ENCODE peak calls at places on chromosome 13, in eight cellular contexts. S is fibroblast of pulmonary artery, W is dorsolateral prefrontal cortex, T is left lung, M is fibroblast of mammary gland, E is endothelial cell, I is AG09309, R is foreskin keratinocyte. U is an unnamed sample.

GRCh38 chr13:111117289-111117688 is 2.2 kb downstream of the ARHGEF7 start:
- DNase-seq in I (no peak), E (no peak), S (no peak), M (peak), W (no peak), R (no peak), T (no peak), U (no peak)

GRCh38 chr13:74103970-74104555 is 30.1 kb downstream of the KLF12 start:
- DNase-seq in R (no peak), S (peak), M (no peak), T (no peak), W (no peak), E (no peak), I (no peak), U (no peak)

GRCh38 chr13:95355491-95355890 is 54.2 kb upstream of the ABCC4 start:
- DNase-seq in W (no peak), I (peak), S (peak), T (no peak), R (peak), E (no peak), M (peak), U (no peak)

GRCh38 chr13:74570834-74571233 is 436.6 kb upstream of the KLF12 start:
- DNase-seq in R (peak), I (peak), M (peak), S (peak), W (no peak), E (no peak), T (no peak), U (no peak)

GRCh38 chr13:105655046-105655445 is 880.4 kb downstream of the EFNB2 start:
- DNase-seq in W (no peak), T (no peak), E (no peak), I (peak), S (peak), R (peak), M (peak), U (no peak)

GRCh38 chr13:30898721-30899188 is 7.3 kb upstream of the MEDAG start:
- DNase-seq in E (peak), T (no peak), I (peak), R (peak), S (peak), W (no peak), M (peak), U (no peak)

GRCh38 chr13:36783883-36784282 is 35.1 kb upstream of the RFXAP start:
- DNase-seq in M (no peak), S (no peak), W (no peak), T (no peak), R (no peak), I (no peak), E (no peak), U (no peak)

GRCh38 chr13:27171830-27172494 is 351 bp upstream of the USP12 start:
- DNase-seq in R (peak), S (peak), T (peak), W (peak), E (peak), M (peak), I (peak), U (peak)

GRCh38 chr13:89212186-89212585 is 1541.0 kb downstream of the SLITRK5 start:
- DNase-seq in T (no peak), M (no peak), I (no peak), S (no peak), R (no peak), E (no peak), W (no peak), U (no peak)

GRCh38 chr13:109227344-109227940 is 558.9 kb downstream of the IRS2 start:
- DNase-seq in I (no peak), E (no peak), W (no peak), T (no peak), M (no peak), S (no peak), R (no peak), U (no peak)

GRCh38 chr13:32159147-32159869 is 127.7 kb downstream of the FRY start:
- DNase-seq in T (no peak), W (no peak), I (no peak), M (no peak), S (no peak), E (no peak), R (no peak), U (no peak)

GRCh38 chr13:27028683-27029480 is 142.7 kb downstream of the USP12 start:
- DNase-seq in I (no peak), T (no peak), E (no peak), W (no peak), M (no peak), R (no peak), S (no peak), U (no peak)

GRCh38 chr13:110409581-110409992 is 102.5 kb downstream of the COL4A2 start:
- DNase-seq in W (no peak), S (peak), R (peak), M (peak), E (no peak), T (no peak), I (no peak), U (no peak)

GRCh38 chr13:26560456-26560855 is 3.0 kb downstream of the WASF3 start:
- DNase-seq in T (no peak), S (no peak), W (no peak), M (no peak), I (no peak), R (no peak), E (no peak), U (no peak)

GRCh38 chr13:95073826-95074345 is 227.4 kb downstream of the ABCC4 start:
- DNase-seq in I (no peak), W (no peak), E (no peak), T (no peak), R (no peak), S (peak), M (no peak), U (no peak)

GRCh38 chr13:107203146-107203847 is 635.4 kb upstream of the ARGLU1 start:
- DNase-seq in W (no peak), I (no peak), E (peak), T (peak), S (peak), M (peak), R (no peak), U (no peak)

GRCh38 chr13:74278901-74279300 is 144.7 kb upstream of the KLF12 start:
- DNase-seq in M (no peak), E (no peak), R (peak), T (no peak), S (no peak), I (no peak), W (no peak), U (no peak)

GRCh38 chr13:99172951-99173350 is 27.7 kb upstream of the UBAC2 start:
- DNase-seq in I (no peak), S (no peak), W (no peak), M (no peak), E (no peak), T (no peak), R (no peak), U (no peak)

GRCh38 chr13:99421758-99422555 is 79.3 kb upstream of the TM9SF2 start:
- DNase-seq in S (no peak), T (peak), E (no peak), R (no peak), M (no peak), I (no peak), W (no peak), U (no peak)

GRCh38 chr13:48626077-48626449 is 27.7 kb upstream of the CYSLTR2 start:
- DNase-seq in T (no peak), W (no peak), S (peak), I (no peak), R (no peak), E (no peak), M (peak), U (no peak)

GRCh38 chr13:73385848-73386247 is 327.0 kb downstream of the KLF5 start:
- DNase-seq in S (no peak), W (no peak), R (no peak), T (no peak), M (no peak), E (no peak), I (no peak), U (no peak)

GRCh38 chr13:105918842-105919741 is 616.4 kb downstream of the EFNB2 start:
- DNase-seq in W (no peak), T (no peak), I (no peak), E (no peak), R (peak), S (peak), M (peak), U (peak)

GRCh38 chr13:34172048-34172447 is 354.1 kb downstream of the RFC3 start:
- DNase-seq in S (no peak), W (no peak), T (no peak), M (peak), I (no peak), E (no peak), R (peak), U (no peak)

GRCh38 chr13:30755678-30756077 is 20.3 kb downstream of the ALOX5AP start:
- DNase-seq in S (no peak), T (no peak), E (no peak), I (no peak), R (no peak), W (no peak), M (no peak), U (no peak)

GRCh38 chr13:63307239-63307638 is 1891.6 kb upstream of the PCDH20 start:
- DNase-seq in M (no peak), R (peak), W (no peak), T (no peak), E (no peak), S (no peak), I (no peak), U (no peak)

GRCh38 chr13:30125422-30126073 is 181.8 kb downstream of the KATNAL1 start:
- DNase-seq in S (peak), T (no peak), E (no peak), R (peak), I (peak), M (peak), W (no peak), U (peak)

GRCh38 chr13:111518161-111518791 is 197.8 kb downstream of the TEX29 start:
- DNase-seq in E (no peak), M (no peak), S (no peak), T (peak), R (no peak), W (no peak), I (no peak), U (no peak)

GRCh38 chr13:57557979-57558529 is 73.5 kb upstream of the PCDH17 start:
- DNase-seq in M (no peak), I (no peak), E (no peak), R (no peak), T (no peak), S (peak), W (no peak), U (no peak)

GRCh38 chr13:111531505-111531904 is 211.1 kb downstream of the TEX29 start:
- DNase-seq in I (no peak), W (peak), E (no peak), R (no peak), S (peak), T (no peak), M (peak), U (no peak)

GRCh38 chr13:36082396-36082795 is 48.8 kb downstream of the DCLK1 start:
- DNase-seq in R (no peak), E (no peak), S (no peak), I (no peak), T (no peak), W (no peak), M (peak), U (no peak)

GRCh38 chr13:31638577-31638976 is 100.7 kb upstream of the RXFP2 start:
- DNase-seq in R (no peak), T (no peak), I (peak), M (peak), S (peak), W (no peak), E (no peak), U (no peak)

GRCh38 chr13:113144255-113144629 is 14.2 kb upstream of the PROZ start:
- DNase-seq in R (no peak), T (no peak), I (no peak), M (no peak), E (no peak), S (no peak), W (no peak), U (no peak)

GRCh38 chr13:50353651-50354415 is 338.6 kb downstream of the KCNRG start:
- DNase-seq in E (no peak), W (no peak), I (no peak), T (no peak), M (peak), R (peak), S (peak), U (no peak)

GRCh38 chr13:32113564-32113963 is 82.0 kb downstream of the FRY start:
- DNase-seq in I (no peak), T (no peak), R (no peak), W (no peak), E (no peak), M (no peak), S (no peak), U (no peak)

DNA sequence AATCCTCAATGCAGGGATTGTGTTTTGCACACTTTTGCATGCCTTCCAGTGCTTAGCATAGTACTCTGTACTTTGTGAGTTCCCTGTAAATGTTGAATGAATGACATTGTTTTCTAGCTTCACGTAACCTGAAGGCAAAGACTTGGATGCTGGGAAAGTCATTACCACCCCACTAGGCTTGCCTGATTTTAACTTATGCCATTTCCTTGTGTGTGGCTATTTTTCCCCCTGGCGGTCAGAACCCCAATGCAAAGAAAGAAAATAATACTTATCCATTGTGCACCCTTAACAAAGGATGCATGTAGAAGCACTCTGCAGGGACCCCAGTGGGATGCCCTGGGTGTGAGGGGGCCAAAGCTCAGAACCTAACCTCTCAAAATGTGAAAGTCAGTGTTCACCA is 1.2 kb upstream of the ENOX1 start:
- DNase-seq in I (no peak), T (no peak), W (peak), M (peak), R (peak), E (peak), S (peak), U (no peak)
- TF ChIP-seq CTCF in I (peak), T (no peak), W (peak), M (peak), R (peak), E (peak), S (peak), U (peak)

DNA sequence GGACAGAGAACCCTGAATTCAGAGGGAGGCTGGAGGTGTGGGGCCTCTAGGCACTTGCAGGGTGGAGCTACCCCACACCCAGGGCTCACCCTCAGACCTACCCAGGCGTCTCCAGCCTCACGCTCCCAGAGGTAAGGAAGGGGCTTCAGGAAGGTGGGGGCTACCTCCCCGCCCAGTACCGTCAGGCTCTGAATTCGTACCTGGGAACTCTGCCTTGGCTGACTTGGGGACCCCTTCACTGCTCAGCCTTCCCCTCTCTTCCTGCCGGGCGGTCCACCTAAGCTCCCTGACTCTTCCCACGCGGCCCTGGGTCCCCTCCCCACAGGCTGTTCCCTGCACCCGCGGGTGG is 28.5 kb upstream of the PARP4 start:
- DNase-seq in R (no peak), M (no peak), W (no peak), I (no peak), T (no peak), E (peak), S (no peak), U (no peak)
- TF ChIP-seq CTCF in R (no peak), M (no peak), W (no peak), I (no peak), T (no peak), E (no peak), S (no peak), U (no peak)

DNA sequence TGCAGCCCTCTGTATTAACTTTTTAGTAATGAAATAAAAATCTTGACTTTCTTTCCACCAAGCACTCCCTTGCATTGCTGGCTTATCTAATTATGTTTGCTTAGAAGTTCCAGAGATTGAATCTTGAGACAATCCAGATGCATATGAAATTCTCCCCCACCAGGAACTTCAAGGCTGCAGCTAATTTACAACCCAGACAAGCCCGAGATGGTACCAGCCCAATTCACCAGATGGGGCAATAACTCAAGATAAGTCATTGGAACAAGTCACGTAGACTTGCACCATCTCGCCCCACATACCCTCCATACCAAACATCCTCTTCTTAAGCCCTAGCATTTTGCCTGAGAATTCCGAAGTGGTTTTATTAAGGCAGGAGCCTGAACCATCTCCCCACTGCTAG is 29.0 kb downstream of the UTP14C start:
- DNase-seq in E (no peak), S (no peak), M (no peak), T (no peak), W (no peak), I (no peak), R (peak), U (no peak)
- TF ChIP-seq CTCF in E (no peak), S (no peak), M (no peak), T (no peak), W (no peak), I (no peak), R (peak), U (no peak)

DNA sequence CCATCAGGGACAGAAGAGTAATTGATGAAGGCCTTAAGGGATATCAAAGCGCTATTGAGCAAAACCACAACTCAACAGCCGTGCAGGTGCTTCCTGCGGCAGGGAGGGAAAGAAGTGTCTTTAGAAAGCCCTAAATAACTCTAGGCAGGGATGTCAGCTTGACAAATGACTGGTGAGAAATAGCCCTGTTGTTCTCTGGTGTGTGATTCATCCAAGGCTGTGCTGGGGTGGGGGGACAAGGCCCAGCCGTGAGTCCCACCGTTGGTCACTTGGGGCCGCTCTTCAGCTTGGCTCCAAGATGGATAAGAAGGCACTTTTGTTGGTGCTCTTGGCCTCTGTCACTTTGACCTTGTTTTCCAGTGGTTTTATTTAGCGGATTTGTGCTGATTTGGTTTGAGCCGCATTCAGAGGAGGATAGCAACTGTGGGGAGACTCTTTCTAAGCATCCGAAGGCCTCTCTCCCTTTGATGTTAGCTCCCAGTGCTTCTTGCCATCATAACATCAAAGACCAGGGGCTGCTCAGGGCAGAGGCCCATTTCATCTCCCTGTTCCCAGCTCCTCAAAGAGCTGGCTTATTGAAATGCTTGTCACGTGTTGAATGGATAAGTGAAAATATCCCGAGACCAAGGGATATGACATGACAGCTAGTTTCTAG is 130.3 kb upstream of the SERP2 start:
- DNase-seq in M (peak), R (peak), E (peak), T (no peak), I (no peak), S (peak), W (peak), U (no peak)
- TF ChIP-seq CTCF in M (peak), R (no peak), E (peak), T (peak), I (peak), S (peak), W (peak), U (no peak)

DNA sequence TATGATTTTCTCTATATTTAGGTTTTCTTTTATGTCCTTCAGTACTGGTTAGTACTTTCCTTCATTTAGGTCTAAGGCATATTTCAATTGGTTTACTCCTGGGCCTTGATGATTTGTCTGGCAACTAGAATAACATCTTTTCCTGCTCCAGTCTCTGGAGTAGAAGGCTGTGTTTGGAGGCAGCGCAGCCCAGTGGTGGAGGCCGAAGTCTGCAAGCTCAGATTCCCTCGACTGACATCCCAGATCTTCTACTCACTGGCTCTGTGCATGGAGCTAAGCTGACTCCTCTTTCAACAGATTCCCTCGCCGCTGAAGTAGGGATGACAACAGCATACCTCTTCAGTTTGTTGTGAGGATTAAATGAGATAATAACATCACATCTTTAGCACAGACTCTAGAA is 141.0 kb downstream of the RAP2A start:
- DNase-seq in T (no peak), S (peak), I (no peak), E (peak), R (no peak), M (peak), W (no peak), U (no peak)
- TF ChIP-seq CTCF in T (no peak), S (peak), I (peak), E (no peak), R (peak), M (peak), W (peak), U (no peak)

GRCh38 chr13:47594833-47595232 is 406.2 kb downstream of the SUCLA2 start:
- DNase-seq in R (peak), I (no peak), W (no peak), E (no peak), T (no peak), M (peak), S (peak), U (no peak)
- TF ChIP-seq CTCF in R (peak), I (peak), W (no peak), E (no peak), T (no peak), M (peak), S (peak), U (no peak)

DNA sequence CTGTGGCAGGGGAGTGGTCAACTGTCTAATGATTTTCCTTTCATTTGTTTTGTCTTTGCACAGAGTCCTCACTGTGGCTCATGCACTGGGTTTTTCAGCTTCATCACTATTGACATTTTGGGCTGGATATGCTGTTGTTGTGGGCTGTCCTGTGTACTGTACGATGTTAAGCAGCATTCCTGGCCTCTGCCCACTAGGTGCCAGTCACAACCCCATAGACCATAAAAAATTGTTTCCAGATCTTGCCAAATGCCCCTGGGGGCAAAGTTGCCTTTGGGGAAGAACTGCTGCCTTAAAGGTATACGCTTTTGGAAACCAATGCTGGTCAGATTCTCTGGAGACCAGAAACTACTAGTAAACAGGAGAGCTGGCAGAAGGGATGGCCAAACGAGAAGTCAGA is 310.4 kb downstream of the SPRY2 start:
- DNase-seq in E (peak), W (peak), T (no peak), S (peak), I (no peak), M (peak), R (peak), U (no peak)
- TF ChIP-seq CTCF in E (no peak), W (peak), T (peak), S (peak), I (peak), M (peak), R (peak), U (no peak)

GRCh38 chr13:45728759-45729158 is 26.6 kb downstream of the CBY2 start:
- DNase-seq in I (no peak), R (no peak), M (no peak), S (peak), W (no peak), E (peak), T (no peak), U (no peak)
- TF ChIP-seq CTCF in I (peak), R (peak), M (peak), S (peak), W (no peak), E (peak), T (no peak), U (no peak)